ENCODE peak calls at places on chromosomes 1 and 21, in seven cellular contexts. V is ascending aorta; Z is Calu3; C is activated CD8-positive, alpha-beta T cell treated with anti-CD3 and anti-CD28 coated beads for 36 hours; B is cardiac muscle cell; S is type B pancreatic cell; J is PC-9. O is an unnamed sample.

GRCh38 chr1:23524716-23525401 is 6.2 kb downstream of the E2F2 start:
- DNase-seq in V (no peak), Z (no peak), C (peak), B (no peak), S (no peak), J (peak), O (no peak)

GRCh38 chr1:2300851-2301606 is 72.9 kb downstream of the SKI start:
- DNase-seq in V (peak), Z (no peak), C (peak), B (no peak), S (no peak), J (no peak), O (no peak)

GRCh38 chr1:111506561-111506960 is 3.1 kb upstream of the ADORA3 start:
- DNase-seq in V (no peak), Z (no peak), C (no peak), B (no peak), S (no peak), J (no peak), O (no peak)

GRCh38 chr1:40107290-40107959 is 10.4 kb upstream of the PPT1 start:
- DNase-seq in V (no peak), Z (peak), C (no peak), B (no peak), S (no peak), J (peak), O (no peak)

GRCh38 chr1:47705517-47706130 is 267.8 kb downstream of the FOXD2 start:
- DNase-seq in V (no peak), Z (no peak), C (no peak), B (no peak), S (no peak), J (no peak), O (no peak)

GRCh38 chr1:87291107-87291506 is 37.6 kb upstream of the LMO4 start:
- DNase-seq in V (no peak), Z (no peak), C (no peak), B (no peak), S (no peak), J (no peak), O (no peak)

GRCh38 chr1:38452246-38452645 is 405.7 kb upstream of the POU3F1 start:
- DNase-seq in V (no peak), Z (no peak), C (no peak), B (no peak), S (no peak), J (no peak), O (no peak)

GRCh38 chr1:230957580-230957989 is 21.1 kb downstream of the TTC13 start:
- DNase-seq in V (no peak), Z (no peak), C (no peak), B (no peak), S (no peak), J (no peak), O (no peak)

GRCh38 chr1:19799233-19799876 is 361 bp downstream of the TMCO4 start:
- DNase-seq in V (peak), Z (peak), C (peak), B (peak), S (no peak), J (peak), O (no peak)

GRCh38 chr21:15064576-15065380 is at the start of gene NRIP1:
- DNase-seq in V (peak), Z (peak), C (peak), B (peak), S (peak), J (peak), O (peak)

GRCh38 chr1:41241748-41242644 is at the start of gene SCMH1:
- DNase-seq in V (peak), Z (peak), C (peak), B (peak), S (peak), J (peak), O (peak)

GRCh38 chr1:159848316-159848715 is 14.1 kb downstream of the VSIG8 start:
- DNase-seq in V (no peak), Z (no peak), C (no peak), B (no peak), S (no peak), J (no peak), O (no peak)

GRCh38 chr1:159854101-159854692 is 8.3 kb downstream of the VSIG8 start:
- DNase-seq in V (peak), Z (peak), C (peak), B (peak), S (no peak), J (peak), O (no peak)

GRCh38 chr1:159853417-159853816 is 9.0 kb downstream of the VSIG8 start:
- DNase-seq in V (no peak), Z (no peak), C (no peak), B (no peak), S (no peak), J (no peak), O (no peak)

GRCh38 chr1:159849972-159850371 is 12.5 kb downstream of the VSIG8 start:
- DNase-seq in V (no peak), Z (no peak), C (no peak), B (no peak), S (no peak), J (no peak), O (no peak)

GRCh38 chr1:159851386-159851785 is 11.1 kb downstream of the VSIG8 start:
- DNase-seq in V (no peak), Z (no peak), C (no peak), B (no peak), S (no peak), J (no peak), O (no peak)
- TF ChIP-seq CTCF in V (no peak), Z (peak), C (no peak), B (peak), S (no peak), J (peak), O (peak)

DNA sequence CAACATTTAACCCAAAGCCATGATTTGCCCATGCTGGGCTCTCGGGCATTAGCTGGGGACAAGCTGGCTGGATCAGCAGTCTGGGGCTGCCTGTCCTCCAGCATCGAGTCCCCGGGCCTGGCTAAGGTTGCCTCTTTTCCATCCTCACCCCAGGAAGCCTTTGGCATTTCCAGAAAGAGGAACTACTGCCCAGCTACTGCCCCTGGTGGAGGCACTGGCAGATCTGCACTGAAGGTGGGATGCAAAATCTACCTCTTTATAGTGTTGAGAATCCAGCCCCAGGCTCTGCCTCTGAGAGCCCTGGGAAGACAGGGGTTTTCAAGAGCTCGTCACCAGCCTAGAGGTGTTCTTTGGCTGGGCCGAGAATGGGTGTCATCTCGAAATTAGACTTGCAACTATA is 635.9 kb downstream of the MATN1 start:
- DNase-seq in V (no peak), Z (peak), C (no peak), B (peak), S (no peak), J (peak), O (no peak)
- TF ChIP-seq CTCF in V (peak), Z (peak), C (no peak), B (peak), S (peak), J (no peak), O (peak)

GRCh38 chr21:44510508-44511218 is 29.3 kb downstream of the KRTAP10-1 start:
- DNase-seq in V (no peak), Z (peak), C (peak), B (peak), S (peak), J (peak), O (peak)
- TF ChIP-seq CTCF in V (peak), Z (peak), C (peak), B (peak), S (peak), J (peak), O (peak)

GRCh38 chr1:234613992-234614584 is 4.1 kb upstream of the IRF2BP2 start:
- DNase-seq in V (no peak), Z (no peak), C (no peak), B (no peak), S (no peak), J (no peak), O (no peak)

GRCh38 chr1:234611799-234612351 is 1.9 kb upstream of the IRF2BP2 start:
- DNase-seq in V (peak), Z (peak), C (peak), B (no peak), S (no peak), J (peak), O (no peak)

GRCh38 chr1:234611153-234611798 is 1.3 kb upstream of the IRF2BP2 start:
- DNase-seq in V (no peak), Z (no peak), C (no peak), B (peak), S (no peak), J (peak), O (no peak)

GRCh38 chr1:234612352-234613127 is 2.6 kb upstream of the IRF2BP2 start:
- DNase-seq in V (peak), Z (peak), C (peak), B (peak), S (peak), J (peak), O (no peak)

GRCh38 chr1:234613128-234613875 is 3.3 kb upstream of the IRF2BP2 start:
- DNase-seq in V (no peak), Z (no peak), C (no peak), B (no peak), S (no peak), J (no peak), O (no peak)
- TF ChIP-seq CTCF in V (no peak), Z (no peak), C (no peak), B (no peak), S (no peak), J (no peak), O (peak)

DNA sequence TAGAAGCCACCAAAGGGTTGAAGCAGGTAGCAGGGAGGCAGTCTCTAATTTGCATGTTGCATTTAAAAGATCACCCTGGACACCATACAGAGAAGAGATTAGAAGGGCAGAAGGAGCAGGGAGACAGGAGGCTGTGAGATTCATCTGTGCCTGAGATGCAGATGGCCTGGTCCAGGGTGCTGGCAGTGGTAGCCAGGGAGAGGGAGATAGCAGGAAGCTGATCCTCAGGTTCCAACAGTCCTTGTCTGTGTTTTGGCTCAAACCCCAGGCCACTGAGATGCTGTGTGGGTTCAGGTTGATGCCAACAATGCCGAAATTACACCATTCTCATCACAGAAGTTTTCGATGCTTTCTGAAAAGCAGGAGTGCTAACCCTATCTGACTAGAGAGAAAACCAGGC is 113.7 kb downstream of the KAZN start:
- DNase-seq in V (no peak), Z (no peak), C (no peak), B (no peak), S (no peak), J (no peak), O (no peak)
- TF ChIP-seq CTCF in V (no peak), Z (no peak), C (no peak), B (no peak), S (no peak), J (no peak), O (no peak)

GRCh38 chr1:173429517-173430477 is 47.3 kb upstream of the PRDX6 start:
- DNase-seq in V (peak), Z (peak), C (peak), B (peak), S (no peak), J (peak), O (no peak)
- TF ChIP-seq CTCF in V (peak), Z (peak), C (peak), B (peak), S (peak), J (no peak), O (peak)

O was measured in chondrocyte.